ENCODE peak calls at places on chromosomes 13 and 19, in six cellular contexts. One of them, this sample, is unnamed.

GRCh38 chr13:98483636-98484288 is 93.1 kb downstream of the STK24 start:
- DNase-seq in CD4-positive, alpha-beta T cell: no peak
- DNase-seq in uterus: no peak
- DNase-seq in Calu3: no peak
- DNase-seq in cardiac fibroblast: peak
- DNase-seq in epithelial cell of esophagus: no peak
- DNase-seq in this sample: no peak

GRCh38 chr19:38905186-38905539 is 5.4 kb downstream of the NFKBIB start:
- DNase-seq in epithelial cell of esophagus: no peak
- DNase-seq in uterus: no peak
- DNase-seq in Calu3: no peak
- DNase-seq in CD4-positive, alpha-beta T cell: no peak
- DNase-seq in cardiac fibroblast: no peak
- DNase-seq in this sample: no peak

GRCh38 chr19:3670796-3671679 is 29.2 kb downstream of the PIP5K1C start:
- DNase-seq in epithelial cell of esophagus: no peak
- DNase-seq in CD4-positive, alpha-beta T cell: no peak
- DNase-seq in uterus: peak
- DNase-seq in cardiac fibroblast: peak
- DNase-seq in Calu3: no peak
- DNase-seq in this sample: peak

GRCh38 chr19:6011794-6012193 is 33.9 kb upstream of the RANBP3 start:
- DNase-seq in uterus: no peak
- DNase-seq in epithelial cell of esophagus: no peak
- DNase-seq in Calu3: no peak
- DNase-seq in cardiac fibroblast: peak
- DNase-seq in CD4-positive, alpha-beta T cell: no peak
- DNase-seq in this sample: no peak

GRCh38 chr13:104571161-104571889 is 1505.1 kb upstream of the SLC10A2 start:
- DNase-seq in epithelial cell of esophagus: peak
- DNase-seq in uterus: peak
- DNase-seq in Calu3: peak
- DNase-seq in cardiac fibroblast: peak
- DNase-seq in CD4-positive, alpha-beta T cell: no peak
- DNase-seq in this sample: no peak

GRCh38 chr13:28355822-28356371 is 139.0 kb downstream of the FLT1 start:
- DNase-seq in cardiac fibroblast: peak
- DNase-seq in Calu3: no peak
- DNase-seq in epithelial cell of esophagus: no peak
- DNase-seq in CD4-positive, alpha-beta T cell: no peak
- DNase-seq in uterus: no peak
- DNase-seq in this sample: no peak

GRCh38 chr19:1452802-1453524 is 3.0 kb downstream of the APC2 start:
- DNase-seq in CD4-positive, alpha-beta T cell: no peak
- DNase-seq in Calu3: no peak
- DNase-seq in epithelial cell of esophagus: no peak
- DNase-seq in cardiac fibroblast: no peak
- DNase-seq in uterus: no peak
- DNase-seq in this sample: no peak

GRCh38 chr13:106449096-106449495 is 86.4 kb downstream of the EFNB2 start:
- DNase-seq in cardiac fibroblast: no peak
- DNase-seq in epithelial cell of esophagus: no peak
- DNase-seq in uterus: no peak
- DNase-seq in Calu3: no peak
- DNase-seq in CD4-positive, alpha-beta T cell: no peak
- DNase-seq in this sample: no peak

GRCh38 chr19:2841858-2842574 is 741 bp downstream of the ZNF555 start:
- DNase-seq in Calu3: no peak
- DNase-seq in uterus: no peak
- DNase-seq in CD4-positive, alpha-beta T cell: no peak
- DNase-seq in cardiac fibroblast: no peak
- DNase-seq in epithelial cell of esophagus: no peak
- DNase-seq in this sample: no peak

GRCh38 chr19:4368128-4368820 is 24.9 kb downstream of the MPND start:
- DNase-seq in cardiac fibroblast: no peak
- DNase-seq in CD4-positive, alpha-beta T cell: no peak
- DNase-seq in uterus: peak
- DNase-seq in Calu3: no peak
- DNase-seq in epithelial cell of esophagus: no peak
- DNase-seq in this sample: no peak

GRCh38 chr13:114068723-114069322 is 63.6 kb downstream of the RASA3 start:
- DNase-seq in epithelial cell of esophagus: peak
- DNase-seq in Calu3: no peak
- DNase-seq in cardiac fibroblast: peak
- DNase-seq in CD4-positive, alpha-beta T cell: no peak
- DNase-seq in uterus: peak
- DNase-seq in this sample: peak

GRCh38 chr13:40221460-40222201 is 444.8 kb downstream of the FOXO1 start:
- DNase-seq in Calu3: no peak
- DNase-seq in CD4-positive, alpha-beta T cell: peak
- DNase-seq in uterus: peak
- DNase-seq in epithelial cell of esophagus: peak
- DNase-seq in cardiac fibroblast: peak
- DNase-seq in this sample: no peak

GRCh38 chr19:50311723-50312635 is 17.2 kb downstream of the KCNC3 start:
- DNase-seq in Calu3: no peak
- DNase-seq in CD4-positive, alpha-beta T cell: no peak
- DNase-seq in cardiac fibroblast: no peak
- DNase-seq in uterus: no peak
- DNase-seq in epithelial cell of esophagus: no peak
- DNase-seq in this sample: no peak

GRCh38 chr13:99626461-99627082 is 125.3 kb downstream of the TM9SF2 start:
- DNase-seq in Calu3: no peak
- DNase-seq in CD4-positive, alpha-beta T cell: no peak
- DNase-seq in cardiac fibroblast: peak
- DNase-seq in uterus: no peak
- DNase-seq in epithelial cell of esophagus: peak
- DNase-seq in this sample: no peak

GRCh38 chr19:13054605-13055212 is 47.9 kb downstream of the LYL1 start:
- DNase-seq in cardiac fibroblast: no peak
- DNase-seq in Calu3: no peak
- DNase-seq in uterus: peak
- DNase-seq in CD4-positive, alpha-beta T cell: no peak
- DNase-seq in epithelial cell of esophagus: no peak
- DNase-seq in this sample: no peak

GRCh38 chr19:20066861-20067260 is 10.9 kb upstream of the ZNF90 start:
- DNase-seq in epithelial cell of esophagus: no peak
- DNase-seq in uterus: no peak
- DNase-seq in CD4-positive, alpha-beta T cell: no peak
- DNase-seq in Calu3: no peak
- DNase-seq in cardiac fibroblast: no peak
- DNase-seq in this sample: no peak

GRCh38 chr19:38735257-38735686 is 9.0 kb downstream of the CAPN12 start:
- DNase-seq in epithelial cell of esophagus: peak
- DNase-seq in cardiac fibroblast: no peak
- DNase-seq in uterus: peak
- DNase-seq in Calu3: peak
- DNase-seq in CD4-positive, alpha-beta T cell: peak
- DNase-seq in this sample: peak

GRCh38 chr13:98939552-98940306 is 38.1 kb downstream of the DOCK9 start:
- DNase-seq in CD4-positive, alpha-beta T cell: no peak
- DNase-seq in Calu3: no peak
- DNase-seq in uterus: peak
- DNase-seq in epithelial cell of esophagus: no peak
- DNase-seq in cardiac fibroblast: no peak
- DNase-seq in this sample: no peak

DNA sequence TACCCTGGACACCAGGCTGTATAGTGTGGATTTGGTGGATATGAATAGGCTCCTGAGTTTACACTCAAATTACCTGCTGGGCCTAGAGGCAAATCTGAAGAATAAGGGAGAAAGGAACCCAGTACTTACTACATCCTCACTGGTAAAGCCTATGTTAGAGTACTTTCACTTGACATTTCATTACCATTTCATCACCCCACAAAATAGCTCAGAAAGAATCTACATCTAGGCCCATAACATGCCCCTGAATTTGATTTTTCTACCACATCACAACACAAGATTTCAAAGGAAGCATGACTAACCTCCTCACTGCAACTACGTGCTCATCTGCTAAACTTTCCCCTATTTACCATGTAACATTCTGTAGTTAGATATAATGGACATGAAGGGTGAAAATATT is 43.3 kb downstream of the VWA8 start:
- DNase-seq in cardiac fibroblast: peak
- DNase-seq in epithelial cell of esophagus: peak
- DNase-seq in uterus: no peak
- DNase-seq in CD4-positive, alpha-beta T cell: no peak
- DNase-seq in Calu3: no peak
- DNase-seq in this sample: no peak
- TF ChIP-seq CTCF in cardiac fibroblast: no peak
- TF ChIP-seq CTCF in epithelial cell of esophagus: no peak
- TF ChIP-seq CTCF in uterus: no peak
- TF ChIP-seq CTCF in CD4-positive, alpha-beta T cell: no peak
- TF ChIP-seq CTCF in Calu3: no peak
- TF ChIP-seq CTCF in this sample: no peak

GRCh38 chr13:111076156-111077013 is 38.7 kb upstream of the ARHGEF7 start:
- DNase-seq in Calu3: peak
- DNase-seq in epithelial cell of esophagus: no peak
- DNase-seq in CD4-positive, alpha-beta T cell: no peak
- DNase-seq in uterus: no peak
- DNase-seq in cardiac fibroblast: no peak
- DNase-seq in this sample: no peak
- TF ChIP-seq CTCF in Calu3: no peak
- TF ChIP-seq CTCF in epithelial cell of esophagus: no peak
- TF ChIP-seq CTCF in CD4-positive, alpha-beta T cell: no peak
- TF ChIP-seq CTCF in uterus: no peak
- TF ChIP-seq CTCF in cardiac fibroblast: no peak
- TF ChIP-seq CTCF in this sample: no peak

GRCh38 chr19:33220735-33221134 is 4.9 kb downstream of the SLC7A10 start:
- DNase-seq in cardiac fibroblast: no peak
- DNase-seq in epithelial cell of esophagus: no peak
- DNase-seq in Calu3: no peak
- DNase-seq in uterus: no peak
- DNase-seq in CD4-positive, alpha-beta T cell: no peak
- DNase-seq in this sample: no peak

GRCh38 chr19:33217881-33218280 is 7.8 kb downstream of the SLC7A10 start:
- DNase-seq in Calu3: no peak
- DNase-seq in epithelial cell of esophagus: no peak
- DNase-seq in uterus: no peak
- DNase-seq in cardiac fibroblast: no peak
- DNase-seq in CD4-positive, alpha-beta T cell: no peak
- DNase-seq in this sample: no peak

GRCh38 chr19:33221641-33222040 is 4.0 kb downstream of the SLC7A10 start:
- DNase-seq in uterus: no peak
- DNase-seq in epithelial cell of esophagus: no peak
- DNase-seq in Calu3: peak
- DNase-seq in cardiac fibroblast: no peak
- DNase-seq in CD4-positive, alpha-beta T cell: no peak
- DNase-seq in this sample: no peak

GRCh38 chr19:33220115-33220514 is 5.5 kb downstream of the SLC7A10 start:
- DNase-seq in cardiac fibroblast: no peak
- DNase-seq in uterus: no peak
- DNase-seq in Calu3: no peak
- DNase-seq in CD4-positive, alpha-beta T cell: no peak
- DNase-seq in epithelial cell of esophagus: no peak
- DNase-seq in this sample: no peak

DNA sequence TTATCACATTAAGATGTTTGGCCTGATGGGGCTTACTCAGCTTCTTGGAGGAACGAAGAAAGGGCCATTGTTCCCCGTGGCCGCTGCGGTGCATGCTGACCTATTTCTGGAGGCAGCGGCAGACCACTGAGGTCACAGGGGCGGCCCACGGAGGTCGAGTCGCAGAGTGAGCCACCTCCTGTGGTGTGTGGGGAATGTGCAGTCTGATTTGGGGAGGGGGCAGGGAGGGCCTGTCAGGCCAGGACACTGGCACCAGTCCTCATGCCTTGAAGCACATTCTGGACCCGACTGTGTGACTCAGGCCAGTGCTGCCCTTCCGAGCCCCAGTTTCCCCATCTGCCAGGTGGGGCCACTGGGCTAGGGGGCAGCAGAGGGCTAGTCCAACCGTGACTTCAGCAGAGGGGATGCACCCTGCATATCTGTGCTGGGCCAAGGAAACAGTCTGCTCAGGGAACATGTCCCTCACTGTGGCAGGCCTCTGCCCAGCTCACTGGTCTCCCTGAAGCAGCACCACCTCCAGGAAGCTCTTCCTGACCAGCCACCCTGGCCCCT is 6.3 kb downstream of the SLC7A10 start:
- DNase-seq in cardiac fibroblast: peak
- DNase-seq in CD4-positive, alpha-beta T cell: no peak
- DNase-seq in Calu3: peak
- DNase-seq in epithelial cell of esophagus: no peak
- DNase-seq in uterus: no peak
- DNase-seq in this sample: no peak
- TF ChIP-seq CTCF in cardiac fibroblast: no peak
- TF ChIP-seq CTCF in CD4-positive, alpha-beta T cell: no peak
- TF ChIP-seq CTCF in Calu3: peak
- TF ChIP-seq CTCF in epithelial cell of esophagus: no peak
- TF ChIP-seq CTCF in uterus: no peak
- TF ChIP-seq CTCF in this sample: no peak

DNA sequence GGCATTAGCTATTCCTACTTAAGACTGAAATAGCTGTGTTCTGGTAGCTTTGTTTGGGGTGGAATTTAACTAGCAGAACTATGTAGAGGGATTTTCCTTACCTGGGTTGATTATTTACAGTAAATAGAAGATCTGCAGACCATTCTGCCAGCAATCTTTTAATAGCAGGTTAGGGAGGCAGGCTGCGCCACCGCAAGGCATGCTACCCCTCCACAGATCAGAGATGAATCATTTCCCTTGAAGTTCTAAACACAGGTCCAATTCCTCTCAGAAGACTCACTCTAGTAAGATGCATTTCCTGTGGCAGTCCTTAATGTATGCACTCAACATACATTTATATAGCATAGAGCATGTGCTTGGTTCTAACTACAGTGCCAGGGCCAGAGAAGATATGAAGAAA is 109.0 kb downstream of the TNFRSF19 start:
- DNase-seq in epithelial cell of esophagus: peak
- DNase-seq in CD4-positive, alpha-beta T cell: no peak
- DNase-seq in Calu3: peak
- DNase-seq in uterus: no peak
- DNase-seq in cardiac fibroblast: peak
- DNase-seq in this sample: no peak
- TF ChIP-seq CTCF in epithelial cell of esophagus: no peak
- TF ChIP-seq CTCF in CD4-positive, alpha-beta T cell: no peak
- TF ChIP-seq CTCF in Calu3: no peak
- TF ChIP-seq CTCF in uterus: no peak
- TF ChIP-seq CTCF in cardiac fibroblast: no peak
- TF ChIP-seq CTCF in this sample: no peak

GRCh38 chr19:35327642-35328041 is 1.3 kb upstream of the CD22 start:
- DNase-seq in CD4-positive, alpha-beta T cell: no peak
- DNase-seq in uterus: no peak
- DNase-seq in Calu3: no peak
- DNase-seq in cardiac fibroblast: no peak
- DNase-seq in epithelial cell of esophagus: no peak
- DNase-seq in this sample: no peak
- TF ChIP-seq CTCF in CD4-positive, alpha-beta T cell: no peak
- TF ChIP-seq CTCF in uterus: no peak
- TF ChIP-seq CTCF in Calu3: peak
- TF ChIP-seq CTCF in cardiac fibroblast: no peak
- TF ChIP-seq CTCF in epithelial cell of esophagus: peak
- TF ChIP-seq CTCF in this sample: no peak

GRCh38 chr13:32023698-32024097 is 7.9 kb upstream of the FRY start:
- DNase-seq in epithelial cell of esophagus: no peak
- DNase-seq in uterus: no peak
- DNase-seq in Calu3: no peak
- DNase-seq in cardiac fibroblast: no peak
- DNase-seq in CD4-positive, alpha-beta T cell: no peak
- DNase-seq in this sample: no peak
- TF ChIP-seq CTCF in epithelial cell of esophagus: peak
- TF ChIP-seq CTCF in uterus: no peak
- TF ChIP-seq CTCF in Calu3: no peak
- TF ChIP-seq CTCF in cardiac fibroblast: peak
- TF ChIP-seq CTCF in CD4-positive, alpha-beta T cell: no peak
- TF ChIP-seq CTCF in this sample: peak

GRCh38 chr13:23870356-23871146 is 18.6 kb downstream of the MIPEP start:
- DNase-seq in epithelial cell of esophagus: no peak
- DNase-seq in uterus: no peak
- DNase-seq in CD4-positive, alpha-beta T cell: no peak
- DNase-seq in Calu3: no peak
- DNase-seq in cardiac fibroblast: peak
- DNase-seq in this sample: no peak
- TF ChIP-seq CTCF in epithelial cell of esophagus: no peak
- TF ChIP-seq CTCF in uterus: no peak
- TF ChIP-seq CTCF in CD4-positive, alpha-beta T cell: no peak
- TF ChIP-seq CTCF in Calu3: no peak
- TF ChIP-seq CTCF in cardiac fibroblast: no peak
- TF ChIP-seq CTCF in this sample: no peak